ENCODE peak calls at places on chromosomes 5 and 9, in five cellular contexts. W is A549; J is heart right ventricle; B is kidney epithelial cell; H is activated CD8-positive, alpha-beta T cell treated with anti-CD3 and anti-CD28 coated beads for 36 hours. A is an unnamed sample.

GRCh38 chr5:78778538-78778937 is 130.0 kb upstream of the LHFPL2 start:
- DNase-seq in J (no peak), B (no peak), W (no peak), H (no peak), A (no peak)

GRCh38 chr9:76866689-76867088 is 39.2 kb downstream of the PRUNE2 start:
- DNase-seq in J (no peak), B (peak), W (peak), H (no peak), A (peak)

GRCh38 chr9:93136011-93136440 is 2.0 kb upstream of the NINJ1 start:
- DNase-seq in J (no peak), H (no peak), W (peak), B (no peak), A (no peak)

GRCh38 chr5:7794301-7794700 is 56.6 kb downstream of the CFAP90 start:
- DNase-seq in B (no peak), J (no peak), W (peak), H (no peak), A (no peak)

GRCh38 chr5:69049796-69050195 is 44.0 kb upstream of the SLC30A5 start:
- DNase-seq in W (no peak), H (no peak), J (no peak), B (no peak), A (no peak)

GRCh38 chr9:105062222-105062850 is 134.4 kb upstream of the ABCA1 start:
- DNase-seq in H (no peak), J (no peak), W (peak), B (no peak), A (no peak)

GRCh38 chr5:150490296-150490669 is 17.6 kb upstream of the NDST1 start:
- DNase-seq in J (no peak), B (no peak), H (no peak), W (no peak), A (no peak)

GRCh38 chr9:97292200-97292599 is 15.3 kb upstream of the CCDC180 start:
- DNase-seq in B (no peak), W (no peak), H (no peak), J (no peak), A (no peak)

GRCh38 chr9:113598451-113598850 is 134.9 kb downstream of the RGS3 start:
- DNase-seq in B (no peak), W (no peak), J (no peak), H (no peak), A (no peak)

GRCh38 chr9:31590091-31590490 is 794.4 kb upstream of the ACO1 start:
- DNase-seq in H (no peak), W (no peak), B (no peak), J (no peak), A (no peak)

GRCh38 chr9:133738039-133738805 is at the start of gene SARDH:
- DNase-seq in W (no peak), J (peak), H (peak), B (no peak), A (no peak)

GRCh38 chr9:134066546-134066922 is 1.3 kb downstream of the BRD3 start:
- DNase-seq in W (no peak), H (peak), J (no peak), B (no peak), A (no peak)

GRCh38 chr9:69485466-69485865 is 160.5 kb downstream of the ENTREP1 start:
- DNase-seq in J (no peak), B (no peak), W (no peak), H (no peak), A (no peak)

GRCh38 chr9:136090060-136090735 is 4.9 kb downstream of the NACC2 start:
- DNase-seq in B (no peak), J (peak), H (peak), W (no peak), A (no peak)

GRCh38 chr9:24189986-24190385 is 355.7 kb downstream of the IZUMO3 start:
- DNase-seq in B (no peak), H (no peak), W (no peak), J (no peak), A (peak)

GRCh38 chr5:111742595-111742994 is 14.4 kb downstream of the NREP start:
- DNase-seq in H (no peak), B (peak), J (no peak), W (no peak), A (peak)

GRCh38 chr9:138077126-138077525 is 199.5 kb downstream of the CACNA1B start:
- DNase-seq in W (no peak), B (no peak), J (no peak), H (no peak), A (no peak)

GRCh38 chr5:179668404-179668803 is 12.4 kb downstream of the CBY3 start:
- DNase-seq in H (peak), J (no peak), B (no peak), W (peak), A (peak)
- TF ChIP-seq CTCF in H (peak), J (peak), B (peak), W (peak), A (peak)

DNA sequence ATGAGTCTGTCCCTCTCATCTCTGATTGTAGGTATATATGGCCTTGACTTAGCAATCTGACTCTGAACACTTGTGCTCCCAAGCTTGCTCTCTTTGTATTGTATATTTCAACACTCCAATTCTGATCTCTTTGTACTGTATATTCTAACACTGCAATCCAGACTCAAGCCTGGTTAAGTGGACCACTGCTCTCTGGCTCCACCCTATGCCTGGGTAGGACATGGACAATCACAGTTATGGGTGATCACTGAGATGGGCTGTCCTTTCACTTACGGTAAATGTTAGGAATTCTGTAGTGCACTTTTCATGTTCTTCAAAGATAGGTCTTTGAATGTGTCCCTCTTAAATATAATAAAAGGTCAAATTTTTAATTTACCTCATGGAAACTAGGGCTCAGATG is 165.1 kb downstream of the TLR4 start:
- DNase-seq in W (no peak), H (no peak), B (no peak), J (no peak), A (no peak)
- TF ChIP-seq CTCF in W (no peak), H (no peak), B (no peak), J (no peak), A (no peak)

GRCh38 chr9:16131269-16131668 is 578.4 kb downstream of the CCDC171 start:
- DNase-seq in H (no peak), B (no peak), J (no peak), W (peak), A (no peak)
- TF ChIP-seq CTCF in H (no peak), B (peak), J (no peak), W (no peak), A (peak)

DNA sequence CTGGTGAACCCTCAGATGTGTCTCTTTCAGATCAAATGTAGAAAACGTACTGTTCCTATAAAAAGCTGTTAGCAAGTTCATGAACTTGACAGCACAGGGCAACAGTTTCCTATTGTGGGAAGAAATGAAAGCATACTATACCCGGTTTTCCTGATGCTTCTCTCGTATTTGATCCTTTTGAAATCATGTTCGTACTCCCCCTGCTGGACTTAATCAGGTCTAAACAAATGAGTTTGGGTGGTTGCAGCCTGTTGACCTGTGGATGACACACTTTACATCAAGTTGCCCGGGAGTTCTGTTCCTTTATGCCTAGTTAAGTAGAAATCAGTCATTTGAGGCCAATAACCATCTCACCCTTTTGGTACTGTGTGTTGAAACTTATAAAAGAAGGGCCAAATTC is 1992.3 kb downstream of the MAT2B start:
- DNase-seq in B (no peak), H (no peak), J (no peak), W (peak), A (no peak)
- TF ChIP-seq CTCF in B (peak), H (no peak), J (no peak), W (peak), A (no peak)

GRCh38 chr9:126565336-126566128 is 48.2 kb upstream of the LMX1B start:
- DNase-seq in J (no peak), H (no peak), W (no peak), B (no peak), A (no peak)

GRCh38 chr9:126564128-126564527 is 49.6 kb upstream of the LMX1B start:
- DNase-seq in B (no peak), J (no peak), H (no peak), W (no peak), A (no peak)

GRCh38 chr9:126563556-126563955 is 50.2 kb upstream of the LMX1B start:
- DNase-seq in H (no peak), W (no peak), J (no peak), B (no peak), A (no peak)

GRCh38 chr9:126561582-126561981 is 52.1 kb upstream of the LMX1B start:
- DNase-seq in B (no peak), J (no peak), H (no peak), W (no peak), A (no peak)

GRCh38 chr9:126564716-126565115 is 49.0 kb upstream of the LMX1B start:
- DNase-seq in B (no peak), J (no peak), H (peak), W (no peak), A (no peak)
- TF ChIP-seq CTCF in B (peak), J (no peak), H (no peak), W (peak), A (peak)

GRCh38 chr5:143685416-143685815 is 126.5 kb upstream of the HMHB1 start:
- DNase-seq in W (peak), B (no peak), J (no peak), H (no peak), A (no peak)
- TF ChIP-seq CTCF in W (no peak), B (no peak), J (peak), H (no peak), A (peak)

DNA sequence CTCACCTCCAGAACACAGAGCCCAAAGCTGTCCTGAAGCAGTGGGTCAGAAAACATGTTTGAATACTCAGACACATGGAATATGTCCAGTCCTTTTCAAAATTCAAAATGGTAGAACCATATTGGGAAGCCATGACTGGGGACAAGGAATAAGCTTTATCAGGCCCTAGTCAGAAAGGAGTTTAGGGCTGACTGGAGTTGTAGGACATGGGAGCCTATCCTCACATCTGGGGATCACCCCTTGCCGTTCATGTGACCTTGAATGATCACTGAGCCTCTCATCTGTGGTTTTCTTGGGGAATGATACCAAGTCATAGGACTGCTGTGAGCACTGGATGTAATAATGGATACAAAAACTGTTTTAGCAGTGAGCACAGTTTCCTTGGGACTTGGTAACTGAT is 84.7 kb downstream of the IQGAP2 start:
- DNase-seq in B (no peak), J (no peak), H (no peak), W (no peak), A (no peak)
- TF ChIP-seq CTCF in B (no peak), J (no peak), H (no peak), W (no peak), A (no peak)